ENCODE peak calls at places on chromosomes 7 and 10, in eight cellular contexts. Q is C1 segment of cervical spinal cord; F is A172; N is Panc1; H is cardiac fibroblast; R is HuH-7; D is astrocyte of the spinal cord; Z is stimulated activated CD4-positive, alpha-beta T cell treated with anti-CD3 and anti-CD28 coated beads, Interleukin-4, amount 100 ng/mL, for 4 hours. C is an unnamed sample.

GRCh38 chr7:150992051-150992640 is 1.3 kb downstream of the NOS3 start:
- DNase-seq in R (no peak), F (no peak), H (no peak), D (no peak), N (no peak), Q (no peak), Z (no peak), C (no peak)

GRCh38 chr10:70355234-70356021 is 27.0 kb downstream of the LRRC20 start:
- DNase-seq in Z (no peak), R (no peak), D (no peak), H (no peak), Q (no peak), N (no peak), F (no peak), C (peak)

GRCh38 chr10:121312582-121312981 is 285.7 kb downstream of the FGFR2 start:
- DNase-seq in H (no peak), Q (no peak), D (no peak), F (no peak), Z (no peak), N (no peak), R (no peak), C (no peak)

GRCh38 chr10:78875331-78875877 is 193.4 kb upstream of the ZMIZ1 start:
- DNase-seq in D (no peak), Z (no peak), R (no peak), N (no peak), H (no peak), F (no peak), Q (no peak), C (no peak)

GRCh38 chr10:93464826-93465388 is 17.2 kb downstream of the MYOF start:
- DNase-seq in D (no peak), R (no peak), F (peak), Z (no peak), Q (no peak), H (peak), N (no peak), C (no peak)

GRCh38 chr7:12244694-12245093 is 33.6 kb downstream of the TMEM106B start:
- DNase-seq in Q (no peak), D (no peak), Z (no peak), H (no peak), N (no peak), F (no peak), R (no peak), C (no peak)

GRCh38 chr10:64286533-64286932 is 765.3 kb downstream of the REEP3 start:
- DNase-seq in Q (peak), H (no peak), Z (no peak), F (no peak), R (no peak), D (no peak), N (no peak), C (no peak)

GRCh38 chr7:46133741-46134140 is 212.7 kb upstream of the IGFBP3 start:
- DNase-seq in Z (no peak), F (no peak), H (no peak), D (no peak), Q (no peak), N (no peak), R (no peak), C (no peak)

GRCh38 chr7:64947252-64948000 is 43.4 kb downstream of the ZNF117 start:
- DNase-seq in Q (no peak), R (peak), H (no peak), D (no peak), N (no peak), F (no peak), Z (no peak), C (peak)

GRCh38 chr7:111388912-111389311 is 173.4 kb downstream of the IMMP2L start:
- DNase-seq in R (no peak), Z (no peak), Q (no peak), F (no peak), H (no peak), N (no peak), D (no peak), C (no peak)

GRCh38 chr10:100653957-100654834 is 91.2 kb upstream of the PAX2 start:
- DNase-seq in F (peak), R (no peak), D (no peak), Q (no peak), Z (peak), N (no peak), H (no peak), C (peak)

GRCh38 chr10:123890761-123891146 is 853 bp downstream of the CPXM2 start:
- DNase-seq in H (no peak), D (no peak), R (no peak), Z (no peak), F (no peak), Q (peak), N (no peak), C (no peak)

GRCh38 chr10:63724922-63725321 is 203.7 kb downstream of the REEP3 start:
- DNase-seq in D (no peak), N (no peak), H (no peak), Q (no peak), Z (no peak), R (no peak), F (no peak), C (no peak)

GRCh38 chr7:80552304-80552703 is 40.4 kb upstream of the GNAT3 start:
- DNase-seq in Q (no peak), N (no peak), H (peak), D (no peak), Z (no peak), R (no peak), F (peak), C (no peak)

GRCh38 chr7:75645570-75645969 is 93.2 kb downstream of the HIP1 start:
- DNase-seq in Z (no peak), Q (no peak), H (no peak), N (no peak), R (no peak), F (no peak), D (no peak), C (no peak)

GRCh38 chr10:101816375-101816773 is 1.9 kb downstream of the OGA start:
- DNase-seq in H (no peak), Q (no peak), R (no peak), D (no peak), N (no peak), Z (no peak), F (no peak), C (no peak)

GRCh38 chr7:91135703-91136102 is 128.5 kb upstream of the FZD1 start:
- DNase-seq in F (no peak), N (no peak), D (peak), Q (no peak), H (no peak), R (no peak), Z (no peak), C (no peak)

GRCh38 chr7:47572101-47572460 is 9.8 kb downstream of the TNS3 start:
- DNase-seq in F (no peak), N (no peak), D (no peak), Q (no peak), Z (no peak), R (no peak), H (no peak), C (no peak)

GRCh38 chr7:151010307-151011096 is 13.8 kb downstream of the ATG9B start:
- DNase-seq in H (no peak), D (no peak), Z (no peak), F (no peak), Q (no peak), R (no peak), N (no peak), C (peak)

GRCh38 chr7:29854257-29854938 is 48.1 kb downstream of the WIPF3 start:
- DNase-seq in N (no peak), Q (no peak), D (no peak), Z (no peak), R (peak), F (peak), H (peak), C (no peak)

GRCh38 chr10:122420624-122421007 is 33.8 kb upstream of the ARMS2 start:
- DNase-seq in H (no peak), N (no peak), D (no peak), R (no peak), Q (no peak), F (no peak), Z (no peak), C (no peak)

GRCh38 chr10:80700252-80700651 is 162.6 kb downstream of the SH2D4B start:
- DNase-seq in F (no peak), H (no peak), N (no peak), R (no peak), Q (no peak), Z (no peak), D (no peak), C (no peak)

GRCh38 chr10:34967411-34967880 is 122.7 kb downstream of the CUL2 start:
- DNase-seq in Z (no peak), Q (peak), H (peak), D (peak), R (no peak), N (no peak), F (no peak), C (no peak)

GRCh38 chr10:93566435-93567276 is at the start of gene FFAR4:
- DNase-seq in N (no peak), H (peak), D (no peak), R (no peak), Z (no peak), F (peak), Q (peak), C (no peak)

GRCh38 chr7:98874942-98875341 is 3.4 kb upstream of the TRRAP start:
- DNase-seq in D (no peak), H (no peak), F (no peak), Z (no peak), N (no peak), R (no peak), Q (no peak), C (no peak)

GRCh38 chr10:101611506-101611905 is 23.4 kb downstream of the DPCD start:
- DNase-seq in Q (no peak), H (peak), Z (no peak), F (peak), R (no peak), D (no peak), N (no peak), C (peak)

GRCh38 chr10:55203319-55203718 is 402.3 kb upstream of the PCDH15 start:
- DNase-seq in N (no peak), F (peak), D (peak), R (no peak), Q (no peak), Z (no peak), H (no peak), C (no peak)

GRCh38 chr10:132940791-132941465 is 1.4 kb downstream of the CFAP46 start:
- DNase-seq in N (no peak), Z (no peak), F (no peak), Q (no peak), R (no peak), D (no peak), H (no peak), C (no peak)

GRCh38 chr10:131649609-131650008 is 251.2 kb upstream of the PPP2R2D start:
- DNase-seq in Q (no peak), F (no peak), H (no peak), R (no peak), N (no peak), D (no peak), Z (no peak), C (no peak)

GRCh38 chr7:33334349-33334748 is 205.0 kb downstream of the BBS9 start:
- DNase-seq in Z (no peak), H (peak), D (peak), N (no peak), R (peak), F (peak), Q (no peak), C (peak)

GRCh38 chr7:84492565-84493034 is 298.0 kb upstream of the SEMA3A start:
- DNase-seq in H (no peak), F (no peak), Z (no peak), N (no peak), R (no peak), Q (no peak), D (no peak), C (peak)

GRCh38 chr7:130063036-130063435 is 7.3 kb upstream of the KLHDC10 start:
- DNase-seq in F (peak), Z (peak), N (no peak), Q (no peak), D (peak), H (peak), R (no peak), C (peak)

GRCh38 chr10:64571053-64571452 is 1049.9 kb downstream of the REEP3 start:
- DNase-seq in R (no peak), Z (no peak), H (no peak), F (no peak), Q (no peak), N (no peak), D (no peak), C (no peak)

GRCh38 chr7:100132697-100133137 is 6.0 kb downstream of the MBLAC1 start:
- DNase-seq in F (peak), R (peak), Q (peak), D (peak), H (peak), N (peak), Z (peak), C (peak)

GRCh38 chr7:41207141-41207540 is 495.7 kb downstream of the INHBA start:
- DNase-seq in F (no peak), Q (no peak), R (no peak), Z (no peak), N (no peak), H (no peak), D (no peak), C (no peak)

GRCh38 chr7:158527495-158527894 is 60.1 kb downstream of the PTPRN2 start:
- DNase-seq in H (no peak), F (no peak), Q (no peak), R (no peak), D (no peak), N (no peak), Z (no peak), C (no peak)

GRCh38 chr7:21806388-21806787 is 139.3 kb downstream of the CDCA7L start:
- DNase-seq in Q (no peak), D (no peak), F (no peak), N (no peak), Z (no peak), R (no peak), H (no peak), C (no peak)

C was measured in WERI-Rb-1.